ENCODE peak calls at places on chromosomes 13 and 19, in nine cellular contexts. F is Daoy; Y is memory B cell; X is NCI-H2081; E is GM04503; N is EH; Z is sigmoid colon; U is fibroblast of lung; K is CD8-positive, alpha-beta T cell. V is an unnamed sample.

GRCh38 chr13:43377149-43377548 is 353.8 kb downstream of the DNAJC15 start:
- DNase-seq in X (no peak), K (no peak), N (no peak), Y (no peak), U (peak; percentile 57), F (no peak), Z (peak; percentile 71), E (no peak), V (no peak)

GRCh38 chr13:76286178-76286577 is 600.0 kb downstream of the KCTD12 start:
- DNase-seq in N (peak; percentile 61), F (no peak), Z (no peak), X (no peak), Y (no peak), E (peak; percentile 45), U (peak; percentile 69), K (no peak), V (no peak)

GRCh38 chr19:47608908-47609879 is at the start of gene BICRA:
- DNase-seq in F (peak; percentile 87), U (peak; percentile 82), K (peak; percentile 79), X (peak; percentile 75), Z (peak; percentile 94), Y (peak; percentile 87), E (no peak), N (peak; percentile 80), V (peak; percentile 86)

GRCh38 chr13:31476753-31477152 is 262.6 kb upstream of the RXFP2 start:
- DNase-seq in X (no peak), K (no peak), E (no peak), N (peak; percentile 1), Z (no peak), Y (no peak), U (peak; percentile 28), F (no peak), V (no peak)

GRCh38 chr19:54024660-54025059 is 33.2 kb downstream of the CACNG6 start:
- DNase-seq in N (no peak), X (no peak), Z (no peak), K (no peak), Y (no peak), F (peak; percentile 56), U (no peak), E (no peak), V (no peak)

GRCh38 chr19:12792048-12792852 is 964 bp downstream of the JUNB start:
- DNase-seq in U (peak; percentile 67), F (peak; percentile 85), Y (peak; percentile 70), X (peak; percentile 40), N (peak; percentile 67), Z (peak; percentile 89), E (no peak), K (peak; percentile 66), V (peak; percentile 68)

GRCh38 chr19:21463449-21464105 is 41.8 kb upstream of the ZNF429 start:
- DNase-seq in Y (no peak), F (peak; percentile 69), U (peak; percentile 33), K (no peak), X (no peak), Z (no peak), N (no peak), E (no peak), V (no peak)

GRCh38 chr19:49554701-49555181 is 25.6 kb downstream of the NOSIP start:
- DNase-seq in U (no peak), Y (no peak), N (no peak), X (no peak), E (no peak), F (no peak), K (peak; percentile 42), Z (no peak), V (no peak)

GRCh38 chr19:46704379-46705076 is 12.4 kb downstream of the PRKD2 start:
- DNase-seq in U (peak; percentile 30), F (peak; percentile 67), N (peak; percentile 60), E (no peak), Z (peak; percentile 85), X (peak; percentile 9), Y (peak; percentile 98), K (peak; percentile 96), V (no peak)

GRCh38 chr19:4539697-4540581 is at the start of gene LRG1:
- DNase-seq in N (no peak), E (no peak), Z (no peak), F (no peak), K (no peak), X (no peak), Y (no peak), U (no peak), V (no peak)

GRCh38 chr19:5143471-5144411 is 174.8 kb downstream of the KDM4B start:
- DNase-seq in Y (peak; percentile 64), K (peak; percentile 58), F (no peak), Z (no peak), X (no peak), N (no peak), U (no peak), E (no peak), V (no peak)

GRCh38 chr13:28636677-28637317 is 22.1 kb upstream of the POMP start:
- DNase-seq in Z (no peak), E (no peak), F (peak; percentile 68), K (peak; percentile 43), N (peak; percentile 87), Y (peak; percentile 18), X (peak; percentile 37), U (peak; percentile 75), V (peak; percentile 77)

GRCh38 chr13:32940601-32941000 is 75.6 kb upstream of the KL start:
- DNase-seq in U (peak; percentile 45), E (no peak), Z (no peak), N (peak; percentile 53), X (no peak), Y (no peak), F (peak; percentile 55), K (no peak), V (no peak)

GRCh38 chr13:51070005-51070649 is 40.9 kb downstream of the C13orf42 start:
- DNase-seq in X (peak; percentile 86), Z (peak; percentile 87), F (peak; percentile 75), Y (peak; percentile 81), U (peak; percentile 82), N (peak; percentile 71), E (peak; percentile 12), K (peak; percentile 76), V (peak; percentile 82)

GRCh38 chr19:1400281-1401137 is 833 bp downstream of the GAMT start:
- DNase-seq in Y (no peak), E (no peak), U (no peak), N (peak; percentile 53), X (no peak), F (no peak), K (no peak), Z (no peak), V (no peak)

GRCh38 chr19:3250675-3251074 is 26.2 kb downstream of the CELF5 start:
- DNase-seq in X (no peak), Z (no peak), N (peak; percentile 15), Y (no peak), F (peak; percentile 48), E (no peak), U (no peak), K (peak; percentile 52), V (no peak)

GRCh38 chr13:31629085-31629785 is 110.1 kb upstream of the RXFP2 start:
- DNase-seq in Y (no peak), U (peak; percentile 27), N (peak; percentile 73), Z (no peak), K (no peak), E (no peak), X (no peak), F (peak; percentile 14), V (no peak)

GRCh38 chr19:2524840-2525723 is 49.2 kb downstream of the GADD45B start:
- DNase-seq in U (peak; percentile 43), K (no peak), Z (no peak), E (no peak), Y (no peak), X (no peak), F (peak; percentile 96), N (peak; percentile 90), V (peak; percentile 86)

GRCh38 chr13:54445453-54445852 is 1416.8 kb downstream of the OLFM4 start:
- DNase-seq in F (no peak), N (no peak), U (no peak), X (no peak), Y (no peak), E (no peak), K (no peak), Z (no peak), V (no peak)

GRCh38 chr13:72754111-72754510 is 26.4 kb downstream of the BORA start:
- DNase-seq in K (no peak), Y (no peak), E (no peak), X (no peak), Z (no peak), N (no peak), U (no peak), F (no peak), V (no peak)

GRCh38 chr19:55675661-55676354 is 782 bp downstream of the EPN1 start:
- DNase-seq in F (no peak), N (no peak), K (no peak), X (no peak), Z (no peak), Y (no peak), E (no peak), U (no peak), V (peak; percentile 33)

GRCh38 chr19:17216058-17216670 is 1.0 kb downstream of the USE1 start:
- DNase-seq in X (no peak), N (no peak), F (no peak), K (no peak), E (no peak), Z (no peak), Y (no peak), U (no peak), V (no peak)

GRCh38 chr13:41651413-41652068 is 194.2 kb downstream of the RGCC start:
- DNase-seq in E (no peak), N (no peak), U (no peak), K (no peak), Z (no peak), Y (no peak), F (no peak), X (no peak), V (no peak)

GRCh38 chr13:89401209-89401810 is 1730.1 kb downstream of the SLITRK5 start:
- DNase-seq in N (no peak), F (no peak), Z (no peak), Y (no peak), U (peak; percentile 87), K (no peak), E (no peak), X (no peak), V (no peak)

GRCh38 chr19:43639507-43640423 is at the start of gene CADM4:
- DNase-seq in F (peak; percentile 48), Y (peak; percentile 47), X (peak; percentile 23), E (no peak), Z (peak; percentile 69), N (no peak), U (no peak), K (peak; percentile 47), V (peak; percentile 48)

GRCh38 chr19:3722443-3723109 is 14.4 kb downstream of the TJP3 start:
- DNase-seq in N (no peak), X (no peak), Y (no peak), F (no peak), Z (no peak), K (no peak), U (no peak), E (no peak), V (no peak)

GRCh38 chr19:4172861-4173473 is 9.4 kb downstream of the SIRT6 start:
- DNase-seq in X (no peak), F (peak; percentile 70), Z (no peak), N (peak; percentile 52), U (peak; percentile 21), E (no peak), Y (peak; percentile 74), K (peak; percentile 77), V (peak; percentile 20)

GRCh38 chr13:33999830-34000605 is 182.1 kb downstream of the RFC3 start:
- DNase-seq in Y (no peak), E (no peak), N (peak; percentile 40), Z (no peak), U (no peak), X (peak; percentile 46), K (no peak), F (no peak), V (no peak)

GRCh38 chr13:112777637-112778406 is 88.0 kb downstream of the ATP11A start:
- DNase-seq in F (no peak), Z (no peak), Y (no peak), X (no peak), E (no peak), N (no peak), U (no peak), K (no peak), V (no peak)

GRCh38 chr13:113186061-113186900 is 22.2 kb downstream of the PCID2 start:
- DNase-seq in F (no peak), Y (no peak), Z (no peak), K (no peak), U (no peak), N (peak; percentile 35), E (no peak), X (no peak), V (no peak)